ENCODE peak calls at places on chromosome 5, in five cellular contexts. One of them, this sample, is unnamed.

GRCh38 chr5:36403601-36404311 is 102.1 kb upstream of the RANBP3L start:
- DNase-seq in CD4-positive, alpha-beta T cell: no peak
- DNase-seq in WTC11: no peak
- DNase-seq in left lung: no peak
- DNase-seq in adrenal gland: peak; percentile 43
- DNase-seq in this sample: no peak

GRCh38 chr5:1005904-1006655 is 2.5 kb upstream of the NKD2 start:
- DNase-seq in CD4-positive, alpha-beta T cell: peak; percentile 30
- DNase-seq in WTC11: peak; percentile 6
- DNase-seq in left lung: peak; percentile 30
- DNase-seq in adrenal gland: peak; percentile 9
- DNase-seq in this sample: no peak

GRCh38 chr5:17951392-17952169 is 317.3 kb downstream of the TAF11L14 start:
- DNase-seq in CD4-positive, alpha-beta T cell: no peak
- DNase-seq in WTC11: peak; percentile 83
- DNase-seq in left lung: no peak
- DNase-seq in adrenal gland: no peak
- DNase-seq in this sample: peak; percentile 7

GRCh38 chr5:97042981-97043380 is 99.4 kb downstream of the LIX1 start:
- DNase-seq in CD4-positive, alpha-beta T cell: no peak
- DNase-seq in WTC11: no peak
- DNase-seq in left lung: peak; percentile 36
- DNase-seq in adrenal gland: no peak
- DNase-seq in this sample: no peak

GRCh38 chr5:157295247-157295646 is 29.3 kb downstream of the CYFIP2 start:
- DNase-seq in CD4-positive, alpha-beta T cell: no peak
- DNase-seq in WTC11: no peak
- DNase-seq in left lung: no peak
- DNase-seq in adrenal gland: no peak
- DNase-seq in this sample: no peak

GRCh38 chr5:147973086-147973485 is 66.7 kb upstream of the C5orf46 start:
- DNase-seq in CD4-positive, alpha-beta T cell: no peak
- DNase-seq in WTC11: no peak
- DNase-seq in left lung: no peak
- DNase-seq in adrenal gland: no peak
- DNase-seq in this sample: no peak

GRCh38 chr5:92560698-92561361 is 1020.2 kb downstream of the NR2F1-AS1 start:
- DNase-seq in CD4-positive, alpha-beta T cell: no peak
- DNase-seq in WTC11: no peak
- DNase-seq in left lung: no peak
- DNase-seq in adrenal gland: no peak
- DNase-seq in this sample: no peak

GRCh38 chr5:119876522-119876921 is 247.2 kb downstream of the FAM170A start:
- DNase-seq in CD4-positive, alpha-beta T cell: no peak
- DNase-seq in WTC11: no peak
- DNase-seq in left lung: no peak
- DNase-seq in adrenal gland: no peak
- DNase-seq in this sample: no peak

GRCh38 chr5:124923131-124923530 is 176.7 kb upstream of the ZNF608 start:
- DNase-seq in CD4-positive, alpha-beta T cell: no peak
- DNase-seq in WTC11: no peak
- DNase-seq in left lung: no peak
- DNase-seq in adrenal gland: no peak
- DNase-seq in this sample: no peak

GRCh38 chr5:138709216-138709615 is 44.0 kb upstream of the CTNNA1 start:
- DNase-seq in CD4-positive, alpha-beta T cell: no peak
- DNase-seq in WTC11: no peak
- DNase-seq in left lung: no peak
- DNase-seq in adrenal gland: no peak
- DNase-seq in this sample: no peak

GRCh38 chr5:147552897-147553296 is 43.0 kb upstream of the DPYSL3 start:
- DNase-seq in CD4-positive, alpha-beta T cell: no peak
- DNase-seq in WTC11: no peak
- DNase-seq in left lung: no peak
- DNase-seq in adrenal gland: no peak
- DNase-seq in this sample: no peak

GRCh38 chr5:118857700-118858099 is 130.6 kb downstream of the DTWD2 start:
- DNase-seq in CD4-positive, alpha-beta T cell: no peak
- DNase-seq in WTC11: no peak
- DNase-seq in left lung: no peak
- DNase-seq in adrenal gland: no peak
- DNase-seq in this sample: no peak

GRCh38 chr5:56608216-56608925 is 207.0 kb upstream of the MAP3K1 start:
- DNase-seq in CD4-positive, alpha-beta T cell: no peak
- DNase-seq in WTC11: no peak
- DNase-seq in left lung: peak; percentile 48
- DNase-seq in adrenal gland: peak; percentile 15
- DNase-seq in this sample: no peak

GRCh38 chr5:142364251-142365145 is 39.7 kb upstream of the SPRY4 start:
- DNase-seq in CD4-positive, alpha-beta T cell: no peak
- DNase-seq in WTC11: peak; percentile 53
- DNase-seq in left lung: no peak
- DNase-seq in adrenal gland: peak; percentile 62
- DNase-seq in this sample: no peak

GRCh38 chr5:73135429-73136276 is 15.3 kb downstream of the TMEM171 start:
- DNase-seq in CD4-positive, alpha-beta T cell: no peak
- DNase-seq in WTC11: peak; percentile 36
- DNase-seq in left lung: no peak
- DNase-seq in adrenal gland: no peak
- DNase-seq in this sample: no peak

GRCh38 chr5:33343661-33344327 is 97.0 kb upstream of the TARS1 start:
- DNase-seq in CD4-positive, alpha-beta T cell: no peak
- DNase-seq in WTC11: no peak
- DNase-seq in left lung: no peak
- DNase-seq in adrenal gland: no peak
- DNase-seq in this sample: no peak

GRCh38 chr5:116766470-116766947 is 191.9 kb upstream of the SEMA6A start:
- DNase-seq in CD4-positive, alpha-beta T cell: no peak
- DNase-seq in WTC11: no peak
- DNase-seq in left lung: no peak
- DNase-seq in adrenal gland: no peak
- DNase-seq in this sample: no peak

GRCh38 chr5:163756170-163756569 is 250.8 kb downstream of the MAT2B start:
- DNase-seq in CD4-positive, alpha-beta T cell: no peak
- DNase-seq in WTC11: no peak
- DNase-seq in left lung: no peak
- DNase-seq in adrenal gland: no peak
- DNase-seq in this sample: no peak

GRCh38 chr5:109920736-109921135 is 231.0 kb downstream of the MAN2A1 start:
- DNase-seq in CD4-positive, alpha-beta T cell: no peak
- DNase-seq in WTC11: no peak
- DNase-seq in left lung: no peak
- DNase-seq in adrenal gland: no peak
- DNase-seq in this sample: no peak

GRCh38 chr5:53323943-53324642 is 156.3 kb upstream of the FST start:
- DNase-seq in CD4-positive, alpha-beta T cell: no peak
- DNase-seq in WTC11: no peak
- DNase-seq in left lung: no peak
- DNase-seq in adrenal gland: no peak
- DNase-seq in this sample: no peak

GRCh38 chr5:138180183-138180782 is 1.4 kb downstream of the KIF20A start:
- DNase-seq in CD4-positive, alpha-beta T cell: no peak
- DNase-seq in WTC11: no peak
- DNase-seq in left lung: no peak
- DNase-seq in adrenal gland: no peak
- DNase-seq in this sample: peak; percentile 6

GRCh38 chr5:137037848-137038247 is 461.3 kb downstream of the SPOCK1 start:
- DNase-seq in CD4-positive, alpha-beta T cell: no peak
- DNase-seq in WTC11: no peak
- DNase-seq in left lung: no peak
- DNase-seq in adrenal gland: no peak
- DNase-seq in this sample: no peak

GRCh38 chr5:52725065-52725746 is 62.5 kb upstream of the ITGA1 start:
- DNase-seq in CD4-positive, alpha-beta T cell: no peak
- DNase-seq in WTC11: no peak
- DNase-seq in left lung: peak; percentile 40
- DNase-seq in adrenal gland: peak; percentile 73
- DNase-seq in this sample: no peak

GRCh38 chr5:4921929-4922328 is 218.2 kb upstream of the ADAMTS16 start:
- DNase-seq in CD4-positive, alpha-beta T cell: no peak
- DNase-seq in WTC11: no peak
- DNase-seq in left lung: no peak
- DNase-seq in adrenal gland: no peak
- DNase-seq in this sample: no peak

GRCh38 chr5:21820527-21820926 is 1032.6 kb downstream of the CDH12 start:
- DNase-seq in CD4-positive, alpha-beta T cell: no peak
- DNase-seq in WTC11: no peak
- DNase-seq in left lung: no peak
- DNase-seq in adrenal gland: no peak
- DNase-seq in this sample: no peak

GRCh38 chr5:68086857-68087256 is 128.7 kb upstream of the PIK3R1 start:
- DNase-seq in CD4-positive, alpha-beta T cell: no peak
- DNase-seq in WTC11: no peak
- DNase-seq in left lung: peak; percentile 39
- DNase-seq in adrenal gland: peak; percentile 54
- DNase-seq in this sample: no peak

GRCh38 chr5:103607346-103607745 is 44.8 kb upstream of the NUDT12 start:
- DNase-seq in CD4-positive, alpha-beta T cell: no peak
- DNase-seq in WTC11: no peak
- DNase-seq in left lung: no peak
- DNase-seq in adrenal gland: no peak
- DNase-seq in this sample: no peak

GRCh38 chr5:44245936-44246335 is 143.3 kb downstream of the FGF10 start:
- DNase-seq in CD4-positive, alpha-beta T cell: no peak
- DNase-seq in WTC11: no peak
- DNase-seq in left lung: no peak
- DNase-seq in adrenal gland: no peak
- DNase-seq in this sample: no peak

GRCh38 chr5:169511708-169512107 is 71.9 kb upstream of the SPDL1 start:
- DNase-seq in CD4-positive, alpha-beta T cell: no peak
- DNase-seq in WTC11: no peak
- DNase-seq in left lung: no peak
- DNase-seq in adrenal gland: no peak
- DNase-seq in this sample: no peak
- TF ChIP-seq CTCF in CD4-positive, alpha-beta T cell: no peak
- TF ChIP-seq CTCF in WTC11: no peak
- TF ChIP-seq CTCF in left lung: no peak
- TF ChIP-seq CTCF in adrenal gland: no peak
- TF ChIP-seq CTCF in this sample: peak; percentile 38

GRCh38 chr5:154044585-154044984 is 5.8 kb downstream of the MFAP3 start:
- DNase-seq in CD4-positive, alpha-beta T cell: no peak
- DNase-seq in WTC11: no peak
- DNase-seq in left lung: no peak
- DNase-seq in adrenal gland: no peak
- DNase-seq in this sample: no peak

GRCh38 chr5:154046486-154046885 is 7.7 kb downstream of the MFAP3 start:
- DNase-seq in CD4-positive, alpha-beta T cell: no peak
- DNase-seq in WTC11: no peak
- DNase-seq in left lung: no peak
- DNase-seq in adrenal gland: no peak
- DNase-seq in this sample: no peak

GRCh38 chr5:154044099-154044498 is 5.3 kb downstream of the MFAP3 start:
- DNase-seq in CD4-positive, alpha-beta T cell: no peak
- DNase-seq in WTC11: no peak
- DNase-seq in left lung: no peak
- DNase-seq in adrenal gland: no peak
- DNase-seq in this sample: no peak

GRCh38 chr5:154039458-154039829 is 677 bp downstream of the MFAP3 start:
- DNase-seq in CD4-positive, alpha-beta T cell: no peak
- DNase-seq in WTC11: no peak
- DNase-seq in left lung: no peak
- DNase-seq in adrenal gland: no peak
- DNase-seq in this sample: no peak

GRCh38 chr5:154042751-154043150 is 4.0 kb downstream of the MFAP3 start:
- DNase-seq in CD4-positive, alpha-beta T cell: no peak
- DNase-seq in WTC11: no peak
- DNase-seq in left lung: no peak
- DNase-seq in adrenal gland: no peak
- DNase-seq in this sample: no peak
- TF ChIP-seq CTCF in CD4-positive, alpha-beta T cell: no peak
- TF ChIP-seq CTCF in WTC11: no peak
- TF ChIP-seq CTCF in left lung: no peak
- TF ChIP-seq CTCF in adrenal gland: no peak
- TF ChIP-seq CTCF in this sample: no peak

GRCh38 chr5:172777381-172778222 is 6.6 kb upstream of the DUSP1 start:
- DNase-seq in CD4-positive, alpha-beta T cell: peak; percentile 79
- DNase-seq in WTC11: no peak
- DNase-seq in left lung: peak; percentile 93
- DNase-seq in adrenal gland: peak; percentile 97
- DNase-seq in this sample: no peak

GRCh38 chr5:172774561-172775271 is 3.7 kb upstream of the DUSP1 start:
- DNase-seq in CD4-positive, alpha-beta T cell: no peak
- DNase-seq in WTC11: no peak
- DNase-seq in left lung: no peak
- DNase-seq in adrenal gland: peak; percentile 14
- DNase-seq in this sample: no peak

GRCh38 chr5:172773481-172774469 is 2.8 kb upstream of the DUSP1 start:
- DNase-seq in CD4-positive, alpha-beta T cell: no peak
- DNase-seq in WTC11: no peak
- DNase-seq in left lung: no peak
- DNase-seq in adrenal gland: peak; percentile 76
- DNase-seq in this sample: no peak

GRCh38 chr5:172776235-172776594 is 5.2 kb upstream of the DUSP1 start:
- DNase-seq in CD4-positive, alpha-beta T cell: no peak
- DNase-seq in WTC11: no peak
- DNase-seq in left lung: no peak
- DNase-seq in adrenal gland: no peak
- DNase-seq in this sample: no peak

DNA sequence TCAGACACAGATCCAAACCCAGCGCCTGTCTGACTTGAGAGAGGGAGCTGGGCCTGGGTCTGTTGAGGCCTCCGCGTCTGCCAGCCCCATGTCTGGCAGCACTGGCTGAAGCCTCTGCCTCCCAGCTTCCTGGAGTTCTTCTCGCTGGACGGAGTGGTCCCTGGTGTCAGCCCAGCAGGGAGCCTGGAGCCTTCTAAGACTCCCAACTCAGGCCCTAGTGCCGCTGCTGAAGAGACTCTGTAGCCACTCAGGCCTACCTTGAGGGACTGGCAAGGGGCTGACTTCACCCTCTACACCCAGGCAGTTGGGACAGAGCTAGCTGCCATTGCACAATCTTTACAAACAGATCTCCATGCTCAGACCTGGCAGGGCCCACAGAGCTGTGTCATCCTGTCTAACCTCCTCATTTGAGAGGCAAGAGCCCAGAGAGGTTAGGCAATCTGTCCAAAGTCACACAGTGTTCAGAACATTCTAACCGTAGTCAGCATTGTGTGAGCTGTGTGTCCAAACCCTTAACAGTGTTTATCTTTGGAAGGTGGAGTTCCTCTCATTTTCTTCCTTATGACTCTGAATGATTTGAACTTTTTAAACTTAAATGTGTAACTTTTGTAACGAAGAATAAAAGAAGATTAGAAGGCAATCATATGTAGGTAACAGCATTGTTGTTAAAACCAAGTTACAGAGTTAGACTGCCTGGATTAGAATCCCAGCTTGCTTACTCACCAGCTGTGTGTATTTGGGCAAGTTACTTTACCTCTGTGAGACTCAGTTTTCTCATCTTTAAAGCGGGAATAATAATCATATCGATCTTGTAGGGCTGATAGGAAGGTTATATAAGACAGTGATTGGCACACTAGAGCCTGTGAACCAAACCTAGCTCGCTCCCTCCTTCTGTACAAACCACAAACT is 4.6 kb upstream of the DUSP1 start:
- DNase-seq in CD4-positive, alpha-beta T cell: no peak
- DNase-seq in WTC11: no peak
- DNase-seq in left lung: peak; percentile 89
- DNase-seq in adrenal gland: peak; percentile 96
- DNase-seq in this sample: no peak
- TF ChIP-seq CTCF in CD4-positive, alpha-beta T cell: no peak
- TF ChIP-seq CTCF in WTC11: no peak
- TF ChIP-seq CTCF in left lung: no peak
- TF ChIP-seq CTCF in adrenal gland: no peak
- TF ChIP-seq CTCF in this sample: no peak

GRCh38 chr5:6780802-6781391 is 67.7 kb downstream of the TENT4A start:
- DNase-seq in CD4-positive, alpha-beta T cell: no peak
- DNase-seq in WTC11: no peak
- DNase-seq in left lung: no peak
- DNase-seq in adrenal gland: no peak
- DNase-seq in this sample: no peak
- TF ChIP-seq CTCF in CD4-positive, alpha-beta T cell: peak; percentile 43
- TF ChIP-seq CTCF in WTC11: peak; percentile 43
- TF ChIP-seq CTCF in left lung: peak; percentile 35
- TF ChIP-seq CTCF in adrenal gland: no peak
- TF ChIP-seq CTCF in this sample: peak; percentile 50